ENCODE peak calls at places on chromosome 9, in nine cellular contexts. One of them, this sample, is unnamed.

GRCh38 chr9:133657120-133657661 is 21.0 kb downstream of the DBH start:
- DNase-seq in pulmonary artery endothelial cell: no peak
- DNase-seq in aorta: no peak
- DNase-seq in ecto neural progenitor cell: no peak
- DNase-seq in activated CD8-positive, alpha-beta memory T cell treated with anti-CD3 and anti-CD28 coated beads for 4 hours: no peak
- DNase-seq in activated T-helper 1 cell treated with Interleukin-2 at 50 U/mL for 16 hours: no peak
- DNase-seq in EH: no peak
- DNase-seq in CD8-positive, alpha-beta T cell: no peak
- DNase-seq in foreskin fibroblast: no peak
- DNase-seq in this sample: no peak

GRCh38 chr9:12838546-12838945 is 63.7 kb downstream of the LURAP1L start:
- DNase-seq in foreskin fibroblast: no peak
- DNase-seq in CD8-positive, alpha-beta T cell: no peak
- DNase-seq in aorta: no peak
- DNase-seq in pulmonary artery endothelial cell: no peak
- DNase-seq in activated CD8-positive, alpha-beta memory T cell treated with anti-CD3 and anti-CD28 coated beads for 4 hours: no peak
- DNase-seq in activated T-helper 1 cell treated with Interleukin-2 at 50 U/mL for 16 hours: no peak
- DNase-seq in ecto neural progenitor cell: no peak
- DNase-seq in EH: peak
- DNase-seq in this sample: no peak

GRCh38 chr9:115786321-115786720 is 367.3 kb upstream of the PAPPA start:
- DNase-seq in aorta: no peak
- DNase-seq in foreskin fibroblast: peak
- DNase-seq in ecto neural progenitor cell: no peak
- DNase-seq in activated T-helper 1 cell treated with Interleukin-2 at 50 U/mL for 16 hours: no peak
- DNase-seq in pulmonary artery endothelial cell: no peak
- DNase-seq in activated CD8-positive, alpha-beta memory T cell treated with anti-CD3 and anti-CD28 coated beads for 4 hours: no peak
- DNase-seq in EH: peak
- DNase-seq in CD8-positive, alpha-beta T cell: no peak
- DNase-seq in this sample: no peak

GRCh38 chr9:115633099-115633498 is 515.1 kb upstream of the TNC start:
- DNase-seq in activated CD8-positive, alpha-beta memory T cell treated with anti-CD3 and anti-CD28 coated beads for 4 hours: no peak
- DNase-seq in ecto neural progenitor cell: no peak
- DNase-seq in foreskin fibroblast: no peak
- DNase-seq in aorta: no peak
- DNase-seq in CD8-positive, alpha-beta T cell: no peak
- DNase-seq in EH: peak
- DNase-seq in pulmonary artery endothelial cell: no peak
- DNase-seq in activated T-helper 1 cell treated with Interleukin-2 at 50 U/mL for 16 hours: no peak
- DNase-seq in this sample: no peak

GRCh38 chr9:112241491-112241890 is 66.4 kb upstream of the SUSD1 start:
- DNase-seq in pulmonary artery endothelial cell: no peak
- DNase-seq in aorta: no peak
- DNase-seq in activated T-helper 1 cell treated with Interleukin-2 at 50 U/mL for 16 hours: no peak
- DNase-seq in ecto neural progenitor cell: no peak
- DNase-seq in EH: peak
- DNase-seq in CD8-positive, alpha-beta T cell: no peak
- DNase-seq in activated CD8-positive, alpha-beta memory T cell treated with anti-CD3 and anti-CD28 coated beads for 4 hours: no peak
- DNase-seq in foreskin fibroblast: no peak
- DNase-seq in this sample: no peak

GRCh38 chr9:127838375-127839078 is 15.9 kb downstream of the ENG start:
- DNase-seq in pulmonary artery endothelial cell: peak
- DNase-seq in ecto neural progenitor cell: no peak
- DNase-seq in CD8-positive, alpha-beta T cell: no peak
- DNase-seq in activated CD8-positive, alpha-beta memory T cell treated with anti-CD3 and anti-CD28 coated beads for 4 hours: no peak
- DNase-seq in foreskin fibroblast: peak
- DNase-seq in EH: peak
- DNase-seq in activated T-helper 1 cell treated with Interleukin-2 at 50 U/mL for 16 hours: no peak
- DNase-seq in aorta: peak
- DNase-seq in this sample: no peak

GRCh38 chr9:93827545-93828330 is 127.4 kb downstream of the BARX1 start:
- DNase-seq in aorta: peak
- DNase-seq in ecto neural progenitor cell: peak
- DNase-seq in CD8-positive, alpha-beta T cell: no peak
- DNase-seq in EH: peak
- DNase-seq in foreskin fibroblast: peak
- DNase-seq in activated CD8-positive, alpha-beta memory T cell treated with anti-CD3 and anti-CD28 coated beads for 4 hours: no peak
- DNase-seq in pulmonary artery endothelial cell: peak
- DNase-seq in activated T-helper 1 cell treated with Interleukin-2 at 50 U/mL for 16 hours: no peak
- DNase-seq in this sample: no peak

GRCh38 chr9:127754099-127754760 is 19.1 kb upstream of the TOR2A start:
- DNase-seq in activated CD8-positive, alpha-beta memory T cell treated with anti-CD3 and anti-CD28 coated beads for 4 hours: no peak
- DNase-seq in aorta: no peak
- DNase-seq in activated T-helper 1 cell treated with Interleukin-2 at 50 U/mL for 16 hours: no peak
- DNase-seq in pulmonary artery endothelial cell: no peak
- DNase-seq in ecto neural progenitor cell: peak
- DNase-seq in foreskin fibroblast: no peak
- DNase-seq in EH: peak
- DNase-seq in CD8-positive, alpha-beta T cell: no peak
- DNase-seq in this sample: no peak

GRCh38 chr9:23674016-23674585 is 151.9 kb downstream of the ELAVL2 start:
- DNase-seq in CD8-positive, alpha-beta T cell: no peak
- DNase-seq in activated T-helper 1 cell treated with Interleukin-2 at 50 U/mL for 16 hours: no peak
- DNase-seq in pulmonary artery endothelial cell: no peak
- DNase-seq in EH: no peak
- DNase-seq in foreskin fibroblast: no peak
- DNase-seq in ecto neural progenitor cell: no peak
- DNase-seq in aorta: no peak
- DNase-seq in activated CD8-positive, alpha-beta memory T cell treated with anti-CD3 and anti-CD28 coated beads for 4 hours: no peak
- DNase-seq in this sample: no peak

GRCh38 chr9:124392855-124393460 is 22.3 kb downstream of the PSMB7 start:
- DNase-seq in pulmonary artery endothelial cell: peak
- DNase-seq in activated CD8-positive, alpha-beta memory T cell treated with anti-CD3 and anti-CD28 coated beads for 4 hours: no peak
- DNase-seq in foreskin fibroblast: peak
- DNase-seq in ecto neural progenitor cell: no peak
- DNase-seq in EH: peak
- DNase-seq in aorta: no peak
- DNase-seq in activated T-helper 1 cell treated with Interleukin-2 at 50 U/mL for 16 hours: no peak
- DNase-seq in CD8-positive, alpha-beta T cell: no peak
- DNase-seq in this sample: peak

GRCh38 chr9:106771618-106772017 is 91.3 kb upstream of the ZNF462 start:
- DNase-seq in ecto neural progenitor cell: no peak
- DNase-seq in activated T-helper 1 cell treated with Interleukin-2 at 50 U/mL for 16 hours: no peak
- DNase-seq in activated CD8-positive, alpha-beta memory T cell treated with anti-CD3 and anti-CD28 coated beads for 4 hours: no peak
- DNase-seq in aorta: no peak
- DNase-seq in foreskin fibroblast: no peak
- DNase-seq in EH: no peak
- DNase-seq in CD8-positive, alpha-beta T cell: no peak
- DNase-seq in pulmonary artery endothelial cell: no peak
- DNase-seq in this sample: no peak

GRCh38 chr9:128243486-128244415 is 32.1 kb downstream of the GOLGA2 start:
- DNase-seq in aorta: no peak
- DNase-seq in pulmonary artery endothelial cell: no peak
- DNase-seq in ecto neural progenitor cell: no peak
- DNase-seq in activated T-helper 1 cell treated with Interleukin-2 at 50 U/mL for 16 hours: no peak
- DNase-seq in EH: no peak
- DNase-seq in CD8-positive, alpha-beta T cell: no peak
- DNase-seq in foreskin fibroblast: peak
- DNase-seq in activated CD8-positive, alpha-beta memory T cell treated with anti-CD3 and anti-CD28 coated beads for 4 hours: no peak
- DNase-seq in this sample: no peak

GRCh38 chr9:120932086-120932818 is 5.7 kb upstream of the TRAF1 start:
- DNase-seq in foreskin fibroblast: no peak
- DNase-seq in EH: no peak
- DNase-seq in activated T-helper 1 cell treated with Interleukin-2 at 50 U/mL for 16 hours: no peak
- DNase-seq in aorta: no peak
- DNase-seq in pulmonary artery endothelial cell: no peak
- DNase-seq in CD8-positive, alpha-beta T cell: no peak
- DNase-seq in activated CD8-positive, alpha-beta memory T cell treated with anti-CD3 and anti-CD28 coated beads for 4 hours: no peak
- DNase-seq in ecto neural progenitor cell: no peak
- DNase-seq in this sample: no peak

GRCh38 chr9:18928711-18929110 is 104.3 kb downstream of the SAXO1 start:
- DNase-seq in ecto neural progenitor cell: no peak
- DNase-seq in foreskin fibroblast: peak
- DNase-seq in CD8-positive, alpha-beta T cell: no peak
- DNase-seq in aorta: no peak
- DNase-seq in EH: peak
- DNase-seq in pulmonary artery endothelial cell: no peak
- DNase-seq in activated T-helper 1 cell treated with Interleukin-2 at 50 U/mL for 16 hours: no peak
- DNase-seq in activated CD8-positive, alpha-beta memory T cell treated with anti-CD3 and anti-CD28 coated beads for 4 hours: no peak
- DNase-seq in this sample: no peak

GRCh38 chr9:100216178-100216787 is 117.2 kb downstream of the INVS start:
- DNase-seq in aorta: no peak
- DNase-seq in foreskin fibroblast: peak
- DNase-seq in CD8-positive, alpha-beta T cell: peak
- DNase-seq in ecto neural progenitor cell: peak
- DNase-seq in activated CD8-positive, alpha-beta memory T cell treated with anti-CD3 and anti-CD28 coated beads for 4 hours: peak
- DNase-seq in activated T-helper 1 cell treated with Interleukin-2 at 50 U/mL for 16 hours: peak
- DNase-seq in EH: peak
- DNase-seq in pulmonary artery endothelial cell: peak
- DNase-seq in this sample: peak

GRCh38 chr9:114624656-114625055 is 13.6 kb downstream of the TMEM268 start:
- DNase-seq in aorta: no peak
- DNase-seq in ecto neural progenitor cell: no peak
- DNase-seq in CD8-positive, alpha-beta T cell: no peak
- DNase-seq in pulmonary artery endothelial cell: no peak
- DNase-seq in activated CD8-positive, alpha-beta memory T cell treated with anti-CD3 and anti-CD28 coated beads for 4 hours: no peak
- DNase-seq in activated T-helper 1 cell treated with Interleukin-2 at 50 U/mL for 16 hours: no peak
- DNase-seq in EH: peak
- DNase-seq in foreskin fibroblast: no peak
- DNase-seq in this sample: no peak

GRCh38 chr9:17140418-17140817 is 5.6 kb downstream of the CNTLN start:
- DNase-seq in EH: no peak
- DNase-seq in activated CD8-positive, alpha-beta memory T cell treated with anti-CD3 and anti-CD28 coated beads for 4 hours: no peak
- DNase-seq in aorta: no peak
- DNase-seq in foreskin fibroblast: no peak
- DNase-seq in ecto neural progenitor cell: no peak
- DNase-seq in activated T-helper 1 cell treated with Interleukin-2 at 50 U/mL for 16 hours: no peak
- DNase-seq in CD8-positive, alpha-beta T cell: no peak
- DNase-seq in pulmonary artery endothelial cell: no peak
- DNase-seq in this sample: no peak

GRCh38 chr9:81689343-81690175 is at the start of gene TLE1:
- DNase-seq in ecto neural progenitor cell: peak
- DNase-seq in activated T-helper 1 cell treated with Interleukin-2 at 50 U/mL for 16 hours: peak
- DNase-seq in activated CD8-positive, alpha-beta memory T cell treated with anti-CD3 and anti-CD28 coated beads for 4 hours: peak
- DNase-seq in foreskin fibroblast: peak
- DNase-seq in pulmonary artery endothelial cell: peak
- DNase-seq in aorta: peak
- DNase-seq in CD8-positive, alpha-beta T cell: peak
- DNase-seq in EH: peak
- DNase-seq in this sample: peak

GRCh38 chr9:79974806-79975422 is 403.1 kb downstream of the TLE4 start:
- DNase-seq in EH: no peak
- DNase-seq in pulmonary artery endothelial cell: no peak
- DNase-seq in activated CD8-positive, alpha-beta memory T cell treated with anti-CD3 and anti-CD28 coated beads for 4 hours: no peak
- DNase-seq in ecto neural progenitor cell: no peak
- DNase-seq in foreskin fibroblast: no peak
- DNase-seq in CD8-positive, alpha-beta T cell: no peak
- DNase-seq in activated T-helper 1 cell treated with Interleukin-2 at 50 U/mL for 16 hours: no peak
- DNase-seq in aorta: no peak
- DNase-seq in this sample: no peak

GRCh38 chr9:27511771-27512170 is 12.3 kb upstream of the IFNK start:
- DNase-seq in aorta: no peak
- DNase-seq in EH: no peak
- DNase-seq in activated T-helper 1 cell treated with Interleukin-2 at 50 U/mL for 16 hours: no peak
- DNase-seq in CD8-positive, alpha-beta T cell: no peak
- DNase-seq in ecto neural progenitor cell: no peak
- DNase-seq in foreskin fibroblast: no peak
- DNase-seq in activated CD8-positive, alpha-beta memory T cell treated with anti-CD3 and anti-CD28 coated beads for 4 hours: no peak
- DNase-seq in pulmonary artery endothelial cell: no peak
- DNase-seq in this sample: no peak

GRCh38 chr9:37775216-37775919 is 9.5 kb downstream of the EXOSC3 start:
- DNase-seq in EH: peak
- DNase-seq in CD8-positive, alpha-beta T cell: no peak
- DNase-seq in foreskin fibroblast: peak
- DNase-seq in pulmonary artery endothelial cell: no peak
- DNase-seq in aorta: no peak
- DNase-seq in activated CD8-positive, alpha-beta memory T cell treated with anti-CD3 and anti-CD28 coated beads for 4 hours: no peak
- DNase-seq in ecto neural progenitor cell: no peak
- DNase-seq in activated T-helper 1 cell treated with Interleukin-2 at 50 U/mL for 16 hours: no peak
- DNase-seq in this sample: no peak

GRCh38 chr9:115591584-115591984 is 473.6 kb upstream of the TNC start:
- DNase-seq in ecto neural progenitor cell: peak
- DNase-seq in pulmonary artery endothelial cell: peak
- DNase-seq in foreskin fibroblast: peak
- DNase-seq in activated CD8-positive, alpha-beta memory T cell treated with anti-CD3 and anti-CD28 coated beads for 4 hours: no peak
- DNase-seq in aorta: no peak
- DNase-seq in EH: peak
- DNase-seq in CD8-positive, alpha-beta T cell: no peak
- DNase-seq in activated T-helper 1 cell treated with Interleukin-2 at 50 U/mL for 16 hours: no peak
- DNase-seq in this sample: peak

GRCh38 chr9:109381011-109381729 is 60.3 kb upstream of the EPB41L4B start:
- DNase-seq in aorta: no peak
- DNase-seq in activated CD8-positive, alpha-beta memory T cell treated with anti-CD3 and anti-CD28 coated beads for 4 hours: no peak
- DNase-seq in EH: peak
- DNase-seq in ecto neural progenitor cell: no peak
- DNase-seq in activated T-helper 1 cell treated with Interleukin-2 at 50 U/mL for 16 hours: no peak
- DNase-seq in CD8-positive, alpha-beta T cell: no peak
- DNase-seq in foreskin fibroblast: peak
- DNase-seq in pulmonary artery endothelial cell: no peak
- DNase-seq in this sample: no peak

GRCh38 chr9:95316274-95316673 is 1.2 kb downstream of the FANCC start:
- DNase-seq in CD8-positive, alpha-beta T cell: no peak
- DNase-seq in pulmonary artery endothelial cell: no peak
- DNase-seq in aorta: no peak
- DNase-seq in activated CD8-positive, alpha-beta memory T cell treated with anti-CD3 and anti-CD28 coated beads for 4 hours: no peak
- DNase-seq in ecto neural progenitor cell: no peak
- DNase-seq in foreskin fibroblast: no peak
- DNase-seq in EH: no peak
- DNase-seq in activated T-helper 1 cell treated with Interleukin-2 at 50 U/mL for 16 hours: no peak
- DNase-seq in this sample: no peak

GRCh38 chr9:86257406-86257805 is 2.1 kb downstream of the C9orf153 start:
- DNase-seq in CD8-positive, alpha-beta T cell: no peak
- DNase-seq in foreskin fibroblast: no peak
- DNase-seq in activated T-helper 1 cell treated with Interleukin-2 at 50 U/mL for 16 hours: no peak
- DNase-seq in ecto neural progenitor cell: no peak
- DNase-seq in aorta: no peak
- DNase-seq in activated CD8-positive, alpha-beta memory T cell treated with anti-CD3 and anti-CD28 coated beads for 4 hours: no peak
- DNase-seq in EH: no peak
- DNase-seq in pulmonary artery endothelial cell: no peak
- DNase-seq in this sample: no peak

This sample was measured in MV-4-11.